ENCODE peak calls at places on chromosomes 4 and X, in eight cellular contexts. F, B, R, X, E, K, S and U are unnamed samples.
A peak's percentile ranks its signal among the peaks of the same experiment; 100 is the strongest.

GRCh38 chr4:72067051-72067450 is 35.3 kb downstream of the NPFFR2 start:
- DNase-seq in F (no peak), B (no peak), R (no peak), X (no peak), E (no peak), K (no peak), S (no peak), U (no peak)

GRCh38 chr4:56315543-56315942 is 71.7 kb downstream of the AASDH start:
- DNase-seq in F (no peak), B (no peak), R (no peak), X (no peak), E (no peak), K (no peak), S (no peak), U (no peak)

GRCh38 chr4:152161676-152162330 is 374.1 kb downstream of the FBXW7 start:
- DNase-seq in F (no peak), B (no peak), R (no peak), X (no peak), E (no peak), K (no peak), S (no peak), U (no peak)

GRCh38 chr4:88976514-88977035 is 80.4 kb downstream of the FAM13A start:
- DNase-seq in F (no peak), B (no peak), R (no peak), X (no peak), E (no peak), K (no peak), S (no peak), U (no peak)

GRCh38 chr4:147789596-147789995 is 57.7 kb downstream of the ARHGAP10 start:
- DNase-seq in F (no peak), B (no peak), R (no peak), X (no peak), E (no peak), K (no peak), S (no peak), U (no peak)

GRCh38 chr4:17475481-17475880 is 36.4 kb downstream of the QDPR start:
- DNase-seq in F (no peak), B (no peak), R (no peak), X (no peak), E (no peak), K (no peak), S (no peak), U (no peak)

GRCh38 chrX:49100704-49101628 is 21.3 kb upstream of the WDR45 start:
- DNase-seq in F (peak; percentile 93), B (peak; percentile 92), R (peak; percentile 89), X (peak; percentile 79), E (peak; percentile 98), K (peak; percentile 94), S (peak; percentile 98), U (peak; percentile 95)

GRCh38 chr4:98446499-98447375 is 185.6 kb downstream of the RAP1GDS1 start:
- DNase-seq in F (peak; percentile 45), B (peak; percentile 32), R (no peak), X (no peak), E (no peak), K (no peak), S (no peak), U (no peak)

GRCh38 chr4:88745581-88746163 is 48.0 kb upstream of the NAP1L5 start:
- DNase-seq in F (no peak), B (no peak), R (no peak), X (no peak), E (no peak), K (no peak), S (no peak), U (no peak)

GRCh38 chr4:182145360-182145905 is 97.8 kb upstream of the TENM3 start:
- DNase-seq in F (no peak), B (no peak), R (no peak), X (no peak), E (no peak), K (no peak), S (no peak), U (no peak)

GRCh38 chr4:182143822-182144620 is 99.2 kb upstream of the TENM3 start:
- DNase-seq in F (peak; percentile 12), B (no peak), R (no peak), X (no peak), E (peak; percentile 18), K (no peak), S (no peak), U (no peak)

GRCh38 chr4:182142146-182143085 is 100.8 kb upstream of the TENM3 start:
- DNase-seq in F (no peak), B (no peak), R (no peak), X (no peak), E (no peak), K (no peak), S (no peak), U (no peak)

GRCh38 chr4:182143086-182143821 is 99.9 kb upstream of the TENM3 start:
- DNase-seq in F (peak; percentile 36), B (no peak), R (no peak), X (no peak), E (no peak), K (no peak), S (no peak), U (no peak)

DNA sequence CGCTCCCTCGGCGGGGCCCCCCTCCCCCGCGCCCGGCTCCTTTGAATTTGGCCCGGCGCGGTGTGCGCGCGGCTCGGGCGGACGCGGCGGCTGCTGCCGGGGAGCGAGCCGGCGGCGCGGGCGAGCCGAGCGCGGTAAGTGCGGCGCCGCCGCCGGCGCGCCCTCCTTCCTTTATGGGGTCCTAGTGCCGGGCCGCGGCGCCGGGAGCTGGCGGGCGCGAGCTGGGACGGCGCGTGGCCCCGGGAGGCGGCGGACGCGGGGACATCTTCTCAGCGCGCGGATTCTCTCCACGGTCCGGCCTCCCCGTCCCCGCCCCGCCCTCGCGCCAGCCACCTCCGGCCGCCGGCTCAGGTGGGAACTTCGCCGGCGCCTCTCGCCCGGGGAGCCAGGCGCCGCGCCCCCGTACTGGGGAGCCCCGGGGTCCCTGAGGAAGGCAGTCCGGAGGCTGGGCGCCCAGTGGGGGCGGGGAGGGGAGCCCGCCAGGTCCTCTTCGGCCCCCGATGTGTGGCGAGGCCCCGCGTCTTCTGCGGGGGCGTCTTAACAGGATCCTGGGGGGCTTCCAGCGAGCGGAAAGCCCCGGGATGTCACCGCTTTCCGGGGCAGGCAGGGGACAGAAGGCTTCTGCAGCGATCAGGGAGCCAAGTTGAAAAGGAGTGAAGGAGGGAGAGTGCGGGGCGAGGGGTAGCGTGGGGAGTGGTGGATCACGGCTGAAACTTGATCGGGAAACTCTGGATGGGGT is 98.4 kb upstream of the TENM3 start:
- DNase-seq in F (no peak), B (no peak), R (no peak), X (no peak), E (no peak), K (no peak), S (no peak), U (no peak)
- TF ChIP-seq EP300 in F (no peak), B (no peak), R (no peak), X (no peak), E (no peak), K (no peak), S (no peak), U (no peak)

DNA sequence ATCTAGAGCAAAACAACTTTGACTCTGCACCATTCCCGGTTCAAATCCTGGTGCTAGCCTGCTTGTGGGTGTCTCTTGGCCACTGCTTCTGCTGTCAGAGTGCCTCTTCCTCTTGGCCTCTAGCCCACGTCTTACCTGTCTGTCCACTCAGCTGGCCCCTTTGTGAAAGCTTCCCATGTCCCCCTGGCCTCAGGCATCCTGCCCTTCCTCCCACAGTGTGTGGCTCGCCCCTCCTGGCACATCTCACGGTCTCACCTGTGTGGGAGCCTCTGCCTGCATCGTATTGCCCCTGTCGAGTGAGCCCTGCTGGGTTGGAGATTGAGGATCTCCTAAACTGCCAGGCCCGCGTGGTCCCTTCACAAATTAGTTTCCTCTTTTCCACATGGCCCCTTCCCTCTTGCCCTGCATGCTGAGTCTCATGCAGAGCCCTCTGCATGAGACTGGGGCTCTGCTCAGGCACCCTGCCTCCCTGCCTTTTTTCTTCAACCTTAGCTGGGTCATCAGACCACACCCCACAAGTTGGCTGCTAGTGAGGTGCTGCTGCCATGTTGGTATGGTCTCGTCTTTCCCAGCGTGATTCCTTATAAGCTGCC is 53.7 kb upstream of the TADA2B start:
- DNase-seq in F (no peak), B (no peak), R (no peak), X (no peak), E (no peak), K (no peak), S (no peak), U (no peak)
- H3K4me1 ChIP-seq in F (peaks cover 74% of the 10 kb centered on the region), B (peaks cover 86% of the 10 kb centered on the region), R (peaks cover 41% of the 10 kb centered on the region), X (peaks cover 83% of the 10 kb centered on the region), E (peaks cover 38% of the 10 kb centered on the region), K (peaks cover 74% of the 10 kb centered on the region), S (peaks cover 32% of the 10 kb centered on the region), U (peaks cover 57% of the 10 kb centered on the region)

GRCh38 chr4:1490906-1491629 is 84.8 kb upstream of the NKX1-1 start:
- DNase-seq in F (no peak), B (no peak), R (no peak), X (no peak), E (no peak), K (no peak), S (no peak), U (no peak)

GRCh38 chr4:1493540-1494287 is 87.5 kb upstream of the NKX1-1 start:
- DNase-seq in F (no peak), B (no peak), R (no peak), X (no peak), E (no peak), K (peak; percentile 46), S (no peak), U (peak; percentile 46)

GRCh38 chr4:1491630-1492457 is 85.6 kb upstream of the NKX1-1 start:
- DNase-seq in F (no peak), B (no peak), R (no peak), X (no peak), E (no peak), K (peak; percentile 49), S (no peak), U (peak; percentile 36)

GRCh38 chr4:1494416-1495315 is 88.4 kb upstream of the NKX1-1 start:
- DNase-seq in F (no peak), B (no peak), R (no peak), X (no peak), E (no peak), K (peak; percentile 50), S (no peak), U (peak; percentile 55)

DNA sequence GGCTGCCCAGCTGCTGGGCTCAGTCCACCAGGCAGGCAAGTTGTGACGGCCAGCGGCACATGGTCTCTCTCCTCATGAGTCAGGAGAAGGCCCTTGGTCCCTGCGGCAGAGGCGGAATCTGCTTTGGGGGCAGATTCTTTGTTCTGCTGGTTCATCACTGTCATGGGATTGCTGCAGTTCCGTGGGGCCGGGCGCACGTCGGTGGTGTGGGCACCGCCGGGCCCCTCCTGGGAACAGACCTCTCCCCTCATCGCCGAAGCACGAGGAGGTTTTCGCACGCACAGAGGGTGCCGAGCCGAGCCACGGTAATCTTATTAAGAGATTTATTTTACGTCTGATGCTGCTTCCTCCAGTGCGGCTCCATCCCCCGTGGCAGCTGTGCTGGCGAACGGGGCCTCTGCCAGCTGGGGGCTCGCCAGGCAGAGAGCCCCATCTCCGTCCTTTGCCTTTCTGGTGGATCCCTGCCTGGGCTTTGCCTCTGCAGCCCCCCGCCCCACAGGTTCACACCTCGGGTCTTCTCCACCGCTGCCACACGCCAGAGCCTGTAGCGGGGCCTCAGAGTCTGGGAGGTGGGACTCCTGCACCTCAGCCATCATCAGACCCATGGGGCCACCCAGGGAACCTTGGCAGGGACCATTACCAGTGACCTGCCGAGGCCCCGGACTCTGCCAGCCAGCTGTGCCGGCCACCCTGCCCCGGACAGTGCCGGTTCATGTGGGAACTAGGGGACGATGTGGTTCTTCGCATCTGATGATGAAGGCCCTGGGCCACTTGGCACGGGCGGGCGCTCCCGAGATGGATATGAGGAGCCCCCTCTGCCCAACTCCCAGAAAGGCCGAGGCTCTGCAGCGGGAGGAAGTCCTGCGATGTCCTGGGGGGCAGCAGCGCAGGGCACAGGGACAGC is 86.6 kb upstream of the NKX1-1 start:
- DNase-seq in F (no peak), B (no peak), R (no peak), X (no peak), E (no peak), K (no peak), S (no peak), U (peak; percentile 57)
- TF ChIP-seq POLR2A in F (no peak), B (no peak), R (no peak), X (no peak), E (no peak), K (no peak), S (no peak), U (no peak)

GRCh38 chrX:17803449-17803848 is 57.6 kb downstream of the RAI2 start:
- DNase-seq in F (no peak), B (no peak), R (no peak), X (no peak), E (no peak), K (no peak), S (no peak), U (no peak)
- TF ChIP-seq EP300 in F (no peak), B (no peak), R (no peak), X (no peak), E (no peak), K (no peak), S (no peak), U (no peak)